ENCODE peak calls at places on chromosomes 13 and 19, in five cellular contexts. R is GM23338, B is sigmoid colon, Z is stomach, Y is HepG2. F is an unnamed sample.

GRCh38 chr19:39969266-39969665 is 1.7 kb upstream of the PSMC4 start:
- DNase-seq in R (no peak), B (no peak), Z (peak; percentile 40), Y (peak; percentile 14), F (no peak)

GRCh38 chr13:34320084-34320483 is 502.1 kb downstream of the RFC3 start:
- DNase-seq in R (no peak), B (no peak), Z (no peak), Y (no peak), F (no peak)

GRCh38 chr19:722553-723101 is 13.9 kb downstream of the PALM start:
- DNase-seq in R (no peak), B (no peak), Z (no peak), Y (no peak), F (no peak)

GRCh38 chr19:51065221-51065960 is 499 bp upstream of the KLK13 start:
- DNase-seq in R (no peak), B (no peak), Z (peak; percentile 27), Y (no peak), F (no peak)

GRCh38 chr13:96090240-96091101 is 564 bp downstream of the HS6ST3 start:
- DNase-seq in R (peak; percentile 68), B (no peak), Z (peak; percentile 28), Y (no peak), F (no peak)

GRCh38 chr19:54470991-54471782 is 1.9 kb downstream of the CDC42EP5 start:
- DNase-seq in R (peak; percentile 69), B (peak; percentile 78), Z (peak; percentile 62), Y (no peak), F (no peak)

GRCh38 chr13:22562116-22562515 is 618.7 kb upstream of the SGCG start:
- DNase-seq in R (no peak), B (no peak), Z (no peak), Y (no peak), F (no peak)

GRCh38 chr19:52941941-52942370 is 18.7 kb upstream of the ZNF888 start:
- DNase-seq in R (peak; percentile 65), B (peak; percentile 75), Z (peak; percentile 35), Y (no peak), F (peak; percentile 21)

GRCh38 chr13:83881917-83882625 is at the start of gene SLITRK1:
- DNase-seq in R (peak; percentile 96), B (no peak), Z (no peak), Y (no peak), F (no peak)

GRCh38 chr13:46386996-46387851 is at the start of gene RUBCNL:
- DNase-seq in R (peak; percentile 74), B (no peak), Z (no peak), Y (no peak), F (no peak)

GRCh38 chr19:23597661-23598060 is 89.4 kb downstream of the ZNF675 start:
- DNase-seq in R (no peak), B (no peak), Z (no peak), Y (no peak), F (no peak)

GRCh38 chr13:111639994-111640393 is 319.6 kb downstream of the TEX29 start:
- DNase-seq in R (no peak), B (no peak), Z (no peak), Y (no peak), F (no peak)

GRCh38 chr13:42055500-42056085 is 7.1 kb downstream of the DGKH start:
- DNase-seq in R (no peak), B (no peak), Z (no peak), Y (no peak), F (no peak)

GRCh38 chr13:113645329-113645728 is 12.7 kb downstream of the ATP4B start:
- DNase-seq in R (no peak), B (no peak), Z (no peak), Y (no peak), F (no peak)

GRCh38 chr13:40494513-40494912 is 171.9 kb downstream of the FOXO1 start:
- DNase-seq in R (no peak), B (no peak), Z (no peak), Y (no peak), F (no peak)

DNA sequence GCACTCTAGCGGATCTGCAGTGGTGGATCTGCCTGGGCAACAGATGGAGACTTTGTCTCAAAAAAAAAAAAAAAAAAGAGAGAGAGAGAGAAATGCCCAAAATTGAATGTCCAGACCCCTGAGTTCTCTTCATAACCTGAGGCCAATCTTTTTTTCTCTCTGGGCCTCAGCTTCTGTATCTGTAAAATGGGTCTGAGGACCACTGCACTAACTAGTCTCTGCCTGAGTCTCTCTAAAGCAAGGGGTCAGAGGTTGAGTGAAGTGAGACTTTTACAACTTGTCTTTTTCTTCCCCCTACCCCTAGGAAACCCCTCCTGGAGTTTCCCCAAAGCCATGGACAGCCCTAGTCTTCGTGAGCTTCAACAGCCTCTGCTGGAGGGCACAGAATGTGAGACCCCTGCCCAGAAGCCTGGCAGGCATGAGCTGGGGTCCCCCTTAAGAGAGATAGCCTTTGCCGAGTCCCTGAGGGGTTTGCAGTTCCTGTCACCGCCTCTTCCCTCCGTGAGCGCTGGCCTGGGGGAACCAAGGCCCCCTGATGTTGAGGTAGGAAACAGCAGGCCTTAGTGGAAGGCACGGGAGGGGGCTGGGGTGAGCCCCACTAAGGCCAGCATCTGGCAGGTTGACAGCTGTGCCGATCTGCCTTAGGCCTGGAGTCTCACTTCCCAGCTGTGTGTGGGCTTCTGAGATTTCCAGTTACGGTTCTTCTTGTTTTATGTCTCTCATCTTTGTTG is 1.8 kb downstream of the TMEM91 start:
- DNase-seq in R (peak; percentile 90), B (no peak), Z (no peak), Y (no peak), F (no peak)
- TF ChIP-seq CTCF in R (peak; percentile 54), B (no peak), Z (no peak), Y (no peak), F (no peak)

GRCh38 chr19:55673889-55674288 is 1.1 kb upstream of the EPN1 start:
- DNase-seq in R (no peak), B (no peak), Z (no peak), Y (no peak), F (no peak)
- H3K4me3 ChIP-seq in R (no peak overlapping the region), B (no peak overlapping the region), Z (peak overlapping the region; percentile 70), Y (no peak overlapping the region), F (no peak overlapping the region)

GRCh38 chr19:45638930-45639729 is at the start of gene EML2:
- DNase-seq in R (peak; percentile 97), B (no peak), Z (peak; percentile 71), Y (peak; percentile 24), F (peak; percentile 34)
- TF ChIP-seq POLR2AphosphoS5 in R (no peak), B (no peak), Z (no peak), Y (no peak), F (no peak)

GRCh38 chr19:28560786-28561185 is 652.2 kb downstream of the UQCRFS1 start:
- DNase-seq in R (peak; percentile 48), B (no peak), Z (no peak), Y (no peak), F (no peak)
- TF ChIP-seq CTCF in R (peak; percentile 54), B (no peak), Z (no peak), Y (no peak), F (no peak)

GRCh38 chr19:15511671-15512424 is 3.5 kb downstream of the CYP4F22 start:
- DNase-seq in R (no peak), B (no peak), Z (peak; percentile 68), Y (no peak), F (peak; percentile 29)

GRCh38 chr19:15506074-15506565 is 2.2 kb upstream of the CYP4F22 start:
- DNase-seq in R (no peak), B (no peak), Z (no peak), Y (no peak), F (no peak)

GRCh38 chr19:15502264-15502663 is 6.1 kb upstream of the CYP4F22 start:
- DNase-seq in R (no peak), B (no peak), Z (no peak), Y (no peak), F (no peak)

GRCh38 chr19:15507068-15508034 is 974 bp upstream of the CYP4F22 start:
- DNase-seq in R (no peak), B (no peak), Z (no peak), Y (no peak), F (no peak)

GRCh38 chr19:15508035-15508710 is at the start of gene CYP4F22:
- DNase-seq in R (peak; percentile 27), B (no peak), Z (no peak), Y (no peak), F (no peak)
- H3K4me3 ChIP-seq in R (peak within 1 kb of the TSS; percentile 49), B (no peak within 1 kb of the TSS), Z (peak within 1 kb of the TSS; percentile 34), Y (no peak within 1 kb of the TSS), F (peak within 1 kb of the TSS; percentile 30)

DNA sequence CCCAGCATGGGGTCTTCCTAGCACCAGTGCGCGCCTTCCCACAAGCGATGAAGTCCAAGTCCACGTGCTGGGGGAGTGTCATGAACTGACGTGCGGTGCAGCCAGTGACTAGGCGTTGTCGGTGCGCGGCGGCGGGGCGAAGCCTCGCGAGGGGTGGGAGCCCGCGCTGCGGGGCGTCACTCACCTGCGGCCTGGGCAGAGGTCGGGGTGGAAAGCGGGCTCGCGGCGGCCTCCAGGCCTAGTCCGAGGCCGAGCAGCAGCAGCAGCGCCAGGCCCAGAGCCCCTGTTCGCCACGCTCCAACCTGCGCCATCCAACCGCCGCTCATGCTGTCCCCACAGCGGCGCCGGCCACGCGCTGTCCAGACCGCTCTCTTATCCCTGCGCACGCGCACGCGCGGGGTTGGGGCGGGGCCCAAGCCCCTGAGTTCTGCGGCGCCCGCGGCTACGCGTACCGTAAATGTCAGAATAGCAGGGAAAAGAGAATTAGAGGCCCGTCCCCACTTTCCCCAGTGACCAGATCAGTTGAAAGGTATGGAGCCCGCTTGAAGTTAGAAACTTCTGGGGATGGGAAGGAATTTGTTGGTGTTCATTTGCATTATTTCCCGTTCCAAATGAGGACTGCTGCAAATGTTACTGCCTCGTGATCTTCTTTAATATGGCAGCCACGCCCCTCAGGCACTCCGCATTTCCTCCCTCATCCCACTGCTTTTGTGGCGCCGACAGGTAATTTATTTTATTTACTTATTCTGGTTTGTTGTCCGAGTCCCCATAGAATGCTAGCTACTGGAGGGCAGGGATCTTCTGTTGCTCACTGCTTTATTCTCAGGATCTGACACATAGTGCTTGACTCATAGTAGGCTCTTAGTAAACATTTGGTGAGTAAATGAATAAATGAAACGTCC is at the start of gene CD320:
- DNase-seq in R (peak; percentile 94), B (peak; percentile 94), Z (peak; percentile 93), Y (peak; percentile 86), F (peak; percentile 89)
- TF ChIP-seq POLR2AphosphoS5 in R (peak; percentile 93), B (peak; percentile 73), Z (peak; percentile 33), Y (peak; percentile 81), F (peak; percentile 88)

GRCh38 chr19:45154064-45154827 is 6.5 kb downstream of the NKPD1 start:
- DNase-seq in R (no peak), B (no peak), Z (no peak), Y (peak; percentile 97), F (no peak)
- TF ChIP-seq CTCF in R (no peak), B (no peak), Z (no peak), Y (peak; percentile 40), F (no peak)

GRCh38 chr13:44107357-44108121 is 227.8 kb downstream of the LACC1 start:
- DNase-seq in R (no peak), B (no peak), Z (no peak), Y (peak; percentile 2), F (peak; percentile 43)

GRCh38 chr13:44103721-44104490 is 224.2 kb downstream of the LACC1 start:
- DNase-seq in R (no peak), B (no peak), Z (no peak), Y (no peak), F (peak; percentile 48)

GRCh38 chr13:44106231-44107152 is 226.8 kb downstream of the LACC1 start:
- DNase-seq in R (no peak), B (no peak), Z (no peak), Y (no peak), F (peak; percentile 14)

GRCh38 chr13:44108345-44108858 is 228.7 kb downstream of the LACC1 start:
- DNase-seq in R (no peak), B (no peak), Z (peak; percentile 72), Y (peak; percentile 57), F (peak; percentile 8)

GRCh38 chr13:44104969-44105368 is 225.3 kb downstream of the LACC1 start:
- DNase-seq in R (no peak), B (no peak), Z (no peak), Y (no peak), F (no peak)
- H3K4me3 ChIP-seq in R (no peak overlapping the region), B (no peak overlapping the region), Z (no peak overlapping the region), Y (no peak overlapping the region), F (no peak overlapping the region)

GRCh38 chr19:34408421-34408820 is 4.2 kb downstream of the PDCD2L start:
- DNase-seq in R (no peak), B (peak; percentile 24), Z (no peak), Y (no peak), F (no peak)
- TF ChIP-seq POLR2AphosphoS5 in R (no peak), B (no peak), Z (no peak), Y (no peak), F (no peak)